ENCODE peak calls at places on chromosomes 16 and 17, in ten cellular contexts. N, W, V, Y, Q, X, P, Z, I and K are unnamed samples.
A peak's percentile ranks its signal among the peaks of the same experiment; 100 is the strongest.

GRCh38 chr17:83127431-83128160 is 48.2 kb downstream of the METRNL start:
- DNase-seq in P (no peak), Q (no peak), W (peak; percentile 32), X (no peak), I (no peak), Z (no peak), N (no peak), V (no peak), Y (no peak), K (peak; percentile 48)

GRCh38 chr17:63984651-63985386 is 12.1 kb upstream of the SCN4A start:
- DNase-seq in X (peak; percentile 76), P (peak; percentile 94), Q (no peak), Y (peak; percentile 83), Z (peak; percentile 80), N (peak; percentile 94), I (no peak), V (no peak), W (no peak), K (peak; percentile 97)

GRCh38 chr16:63982156-63982555 is 1139.7 kb downstream of the CDH11 start:
- DNase-seq in Q (no peak), P (no peak), W (no peak), N (no peak), Z (no peak), V (no peak), I (no peak), X (no peak), Y (no peak), K (no peak)

GRCh38 chr17:42288078-42288984 is at the start of gene STAT5A:
- DNase-seq in V (peak; percentile 78), P (peak; percentile 89), I (peak; percentile 85), Y (peak; percentile 93), N (peak; percentile 80), Q (peak; percentile 98), W (peak; percentile 84), Z (peak; percentile 86), X (peak; percentile 92), K (peak; percentile 99)

GRCh38 chr16:15764112-15764511 is 92.7 kb downstream of the MYH11 start:
- DNase-seq in N (no peak), V (no peak), P (no peak), Q (no peak), X (no peak), Y (no peak), W (no peak), I (no peak), Z (no peak), K (no peak)

GRCh38 chr16:2033057-2033911 is 6.6 kb downstream of the NHERF2 start:
- DNase-seq in Z (no peak), Y (peak; percentile 73), V (no peak), Q (peak; percentile 92), W (peak; percentile 93), P (peak; percentile 77), N (peak; percentile 79), I (no peak), X (peak; percentile 81), K (peak; percentile 98)

GRCh38 chr17:38687291-38687690 is 12.5 kb upstream of the EPOP start:
- DNase-seq in I (no peak), W (no peak), X (no peak), Z (no peak), Y (peak; percentile 53), Q (no peak), N (peak; percentile 19), P (peak; percentile 46), V (no peak), K (peak; percentile 87)

GRCh38 chr17:66654341-66654740 is 180.6 kb upstream of the CACNG5 start:
- DNase-seq in Y (peak; percentile 63), P (peak; percentile 76), I (no peak), V (no peak), X (no peak), W (no peak), Z (no peak), Q (no peak), N (peak; percentile 67), K (peak; percentile 62)

GRCh38 chr17:48153711-48154642 is 46.4 kb downstream of the SNX11 start:
- DNase-seq in V (peak; percentile 58), P (peak; percentile 67), Z (peak; percentile 74), W (no peak), X (no peak), I (peak; percentile 81), Q (no peak), N (peak; percentile 53), Y (peak; percentile 60), K (peak; percentile 65)

GRCh38 chr16:23141959-23142740 is 7.1 kb downstream of the USP31 start:
- DNase-seq in Y (no peak), Z (no peak), N (no peak), I (no peak), W (no peak), P (peak; percentile 55), V (no peak), Q (no peak), X (no peak), K (no peak)

GRCh38 chr17:70338946-70339354 is 169.6 kb downstream of the KCNJ2 start:
- DNase-seq in P (no peak), Q (no peak), Y (no peak), Z (no peak), X (no peak), V (no peak), N (no peak), I (no peak), W (no peak), K (no peak)

DNA sequence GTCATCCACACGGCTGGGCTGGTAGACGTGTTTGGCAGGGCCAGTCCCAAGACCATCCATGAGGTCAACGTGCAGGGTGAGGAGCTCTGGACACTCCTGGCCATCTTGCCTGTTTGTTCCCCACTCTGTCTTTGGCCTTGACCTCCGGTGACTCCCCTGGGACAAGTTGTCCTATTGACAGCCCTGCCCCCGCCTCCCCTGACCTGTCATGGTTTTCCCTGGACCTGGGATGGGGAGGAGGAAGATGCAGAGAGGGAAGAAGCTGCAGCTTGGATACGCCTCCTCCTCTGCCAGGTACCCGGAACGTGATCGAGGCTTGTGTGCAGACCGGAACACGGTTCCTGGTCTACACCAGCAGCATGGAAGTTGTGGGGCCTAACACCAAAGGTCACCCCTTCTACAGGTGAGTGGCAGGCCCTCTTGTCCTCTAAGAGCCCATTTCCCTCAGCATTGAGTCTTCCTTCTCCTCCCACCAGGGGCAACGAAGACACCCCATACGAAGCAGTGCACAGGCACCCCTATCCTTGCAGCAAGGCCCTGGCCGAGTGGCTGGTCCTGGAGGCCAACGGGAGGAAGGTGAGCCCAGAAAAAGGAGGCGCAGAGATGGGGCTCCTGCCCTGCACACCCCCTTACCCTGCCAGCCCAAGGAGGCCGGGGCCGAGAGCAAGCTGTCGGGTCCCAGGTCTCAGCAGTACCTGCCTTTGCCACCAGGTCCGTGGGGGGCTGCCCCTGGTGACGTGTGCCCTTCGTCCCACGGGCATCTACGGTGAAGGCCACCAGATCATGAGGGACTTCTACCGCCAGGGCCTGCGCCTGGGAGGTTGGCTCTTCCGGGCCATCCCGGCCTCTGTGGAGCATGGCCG is 1.4 kb downstream of the HSD3B7 start:
- DNase-seq in V (no peak), Q (no peak), Y (no peak), X (no peak), I (no peak), Z (no peak), W (no peak), P (no peak), N (no peak), K (no peak)
- H3K4me3 ChIP-seq in V (no peak overlapping the region), Q (no peak overlapping the region), Y (no peak overlapping the region), X (no peak overlapping the region), I (peak overlapping the region; percentile 61), Z (no peak overlapping the region), W (no peak overlapping the region), P (no peak overlapping the region), N (peak overlapping the region; percentile 73), K (no peak overlapping the region)

GRCh38 chr17:37148171-37148570 is 199.4 kb downstream of the AATF start:
- DNase-seq in N (no peak), Y (peak; percentile 51), I (no peak), Z (no peak), X (peak; percentile 11), Q (no peak), W (no peak), V (no peak), P (peak; percentile 66), K (no peak)

GRCh38 chr17:37142294-37142944 is 193.7 kb downstream of the AATF start:
- DNase-seq in I (no peak), Z (no peak), P (no peak), X (no peak), W (no peak), Y (no peak), N (no peak), V (no peak), Q (no peak), K (no peak)

GRCh38 chr17:37147301-37147812 is 198.6 kb downstream of the AATF start:
- DNase-seq in V (no peak), Y (peak; percentile 11), Q (no peak), X (no peak), I (no peak), Z (no peak), W (no peak), P (peak; percentile 58), N (no peak), K (no peak)

DNA sequence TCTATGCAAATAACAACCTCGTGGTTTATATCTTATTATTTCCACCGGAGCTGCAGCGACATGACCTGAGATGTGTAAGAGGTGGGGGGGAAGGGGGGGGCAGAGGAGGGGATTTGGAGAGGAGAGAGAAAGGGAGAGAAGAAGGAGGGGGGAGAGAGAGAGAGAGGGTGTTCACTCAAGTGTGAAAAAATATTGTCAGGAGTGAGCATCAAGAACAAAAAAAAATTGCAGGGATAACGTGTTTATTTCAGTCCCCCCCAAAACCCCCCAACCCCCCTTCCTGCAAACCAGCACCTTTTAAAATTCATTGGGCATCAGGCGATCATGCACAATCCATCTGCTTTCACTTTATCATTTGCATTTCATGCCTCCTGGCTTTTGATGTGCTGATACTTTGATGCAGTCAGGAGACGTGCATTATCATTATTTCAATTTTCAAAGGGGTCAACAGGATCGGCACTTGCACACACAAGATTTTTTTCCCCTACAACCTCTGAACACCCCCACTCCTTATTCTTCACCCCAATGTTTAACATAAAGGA is 197.9 kb downstream of the AATF start:
- DNase-seq in X (no peak), Q (no peak), V (no peak), Y (no peak), Z (no peak), P (no peak), W (no peak), I (no peak), N (no peak), K (no peak)
- H3K4me3 ChIP-seq in X (no peak overlapping the region), Q (no peak overlapping the region), V (no peak overlapping the region), Y (no peak overlapping the region), Z (no peak overlapping the region), P (no peak overlapping the region), W (no peak overlapping the region), I (no peak overlapping the region), N (no peak overlapping the region), K (no peak overlapping the region)

DNA sequence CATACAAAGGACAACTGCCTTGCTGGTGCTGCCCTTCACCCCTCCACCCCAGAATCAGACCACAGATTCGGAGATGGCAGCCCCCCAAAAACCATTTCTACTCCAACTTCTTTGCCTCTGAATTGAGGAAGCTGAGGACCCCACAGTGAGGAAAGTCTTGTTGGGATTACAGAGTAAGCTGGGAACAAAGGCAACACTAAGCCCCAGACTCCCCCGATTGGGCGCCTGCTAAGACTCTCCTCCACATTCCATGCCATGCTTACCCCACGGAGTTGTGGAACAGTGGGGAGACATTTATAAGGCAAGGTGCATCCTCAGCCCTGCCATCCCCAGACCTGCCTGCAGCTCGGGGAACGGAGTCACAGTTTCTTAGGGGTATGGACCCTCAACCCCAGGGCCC is 1.9 kb downstream of the GIT1 start:
- DNase-seq in N (no peak), Y (no peak), V (no peak), Z (no peak), W (no peak), Q (no peak), P (no peak), I (peak; percentile 2), X (no peak), K (no peak)
- H3K4me3 ChIP-seq in N (peak overlapping the region; percentile 83), Y (no peak overlapping the region), V (peak overlapping the region; percentile 66), Z (no peak overlapping the region), W (peak overlapping the region; percentile 81), Q (no peak overlapping the region), P (peak overlapping the region; percentile 74), I (no peak overlapping the region), X (peak overlapping the region; percentile 84), K (peak overlapping the region; percentile 91)

GRCh38 chr16:51222016-51222415 is 70.9 kb upstream of the SALL1 start:
- DNase-seq in Q (no peak), Y (no peak), P (no peak), X (no peak), Z (no peak), I (no peak), W (no peak), N (no peak), V (no peak), K (no peak)
- H3K4me3 ChIP-seq in Q (no peak overlapping the region), Y (no peak overlapping the region), P (no peak overlapping the region), X (no peak overlapping the region), Z (no peak overlapping the region), I (no peak overlapping the region), W (no peak overlapping the region), N (no peak overlapping the region), V (no peak overlapping the region), K (no peak overlapping the region)